ENCODE peak calls at places on chromosomes 5 and 9, in six cellular contexts. One of them, this sample, is unnamed.

GRCh38 chr5:39217365-39218281 is 1.7 kb downstream of the FYB1 start:
- DNase-seq in spleen: peak; percentile 82
- DNase-seq in Peyer's patch: peak; percentile 93
- DNase-seq in fibroblast of lung: peak; percentile 60
- DNase-seq in H9: peak; percentile 70
- DNase-seq in tibial artery: peak; percentile 80
- DNase-seq in this sample: peak; percentile 58

GRCh38 chr5:175617447-175617846 is 40.4 kb upstream of the HRH2 start:
- DNase-seq in H9: peak; percentile 71
- DNase-seq in spleen: no peak
- DNase-seq in fibroblast of lung: no peak
- DNase-seq in Peyer's patch: no peak
- DNase-seq in tibial artery: no peak
- DNase-seq in this sample: no peak

GRCh38 chr9:113219972-113220371 is 1.1 kb downstream of the FKBP15 start:
- DNase-seq in Peyer's patch: no peak
- DNase-seq in fibroblast of lung: peak; percentile 90
- DNase-seq in tibial artery: no peak
- DNase-seq in spleen: no peak
- DNase-seq in H9: no peak
- DNase-seq in this sample: no peak

GRCh38 chr9:37582548-37583157 is 6.5 kb upstream of the FBXO10 start:
- DNase-seq in tibial artery: no peak
- DNase-seq in Peyer's patch: no peak
- DNase-seq in fibroblast of lung: peak; percentile 64
- DNase-seq in H9: no peak
- DNase-seq in spleen: no peak
- DNase-seq in this sample: no peak

GRCh38 chr9:137068539-137069507 is 1.5 kb downstream of the SAPCD2 start:
- DNase-seq in tibial artery: no peak
- DNase-seq in spleen: peak; percentile 78
- DNase-seq in Peyer's patch: no peak
- DNase-seq in H9: no peak
- DNase-seq in fibroblast of lung: no peak
- DNase-seq in this sample: no peak

GRCh38 chr5:78912085-78912771 is 72.9 kb downstream of the ARSB start:
- DNase-seq in Peyer's patch: no peak
- DNase-seq in H9: no peak
- DNase-seq in fibroblast of lung: peak; percentile 52
- DNase-seq in spleen: no peak
- DNase-seq in tibial artery: no peak
- DNase-seq in this sample: no peak

GRCh38 chr5:67129768-67130167 is 66.8 kb downstream of the CD180 start:
- DNase-seq in spleen: no peak
- DNase-seq in fibroblast of lung: no peak
- DNase-seq in tibial artery: no peak
- DNase-seq in Peyer's patch: no peak
- DNase-seq in H9: no peak
- DNase-seq in this sample: no peak

GRCh38 chr5:80255425-80255751 is 460 bp downstream of the SERINC5 start:
- DNase-seq in tibial artery: peak; percentile 80
- DNase-seq in fibroblast of lung: peak; percentile 68
- DNase-seq in H9: no peak
- DNase-seq in Peyer's patch: peak; percentile 84
- DNase-seq in spleen: no peak
- DNase-seq in this sample: peak; percentile 47

GRCh38 chr9:127492616-127493015 is 41.3 kb downstream of the LRSAM1 start:
- DNase-seq in spleen: no peak
- DNase-seq in Peyer's patch: no peak
- DNase-seq in fibroblast of lung: no peak
- DNase-seq in H9: no peak
- DNase-seq in tibial artery: no peak
- DNase-seq in this sample: no peak

GRCh38 chr5:66713998-66714397 is 117.8 kb downstream of the MAST4 start:
- DNase-seq in H9: no peak
- DNase-seq in spleen: no peak
- DNase-seq in fibroblast of lung: peak; percentile 84
- DNase-seq in Peyer's patch: no peak
- DNase-seq in tibial artery: no peak
- DNase-seq in this sample: no peak

GRCh38 chr5:17785774-17786173 is 151.5 kb downstream of the TAF11L14 start:
- DNase-seq in spleen: no peak
- DNase-seq in H9: peak; percentile 47
- DNase-seq in tibial artery: no peak
- DNase-seq in Peyer's patch: no peak
- DNase-seq in fibroblast of lung: no peak
- DNase-seq in this sample: no peak

GRCh38 chr9:134025606-134026541 is 593 bp downstream of the BRD3OS start:
- DNase-seq in Peyer's patch: peak; percentile 68
- DNase-seq in fibroblast of lung: peak; percentile 42
- DNase-seq in H9: peak; percentile 77
- DNase-seq in tibial artery: peak; percentile 77
- DNase-seq in spleen: no peak
- DNase-seq in this sample: no peak

GRCh38 chr5:34923694-34924461 is 5.5 kb upstream of the DNAJC21 start:
- DNase-seq in tibial artery: no peak
- DNase-seq in Peyer's patch: peak; percentile 69
- DNase-seq in fibroblast of lung: peak; percentile 90
- DNase-seq in spleen: no peak
- DNase-seq in H9: no peak
- DNase-seq in this sample: no peak

GRCh38 chr5:93477791-93478190 is 103.2 kb downstream of the NR2F1-AS1 start:
- DNase-seq in fibroblast of lung: no peak
- DNase-seq in tibial artery: no peak
- DNase-seq in spleen: no peak
- DNase-seq in H9: no peak
- DNase-seq in Peyer's patch: no peak
- DNase-seq in this sample: no peak

DNA sequence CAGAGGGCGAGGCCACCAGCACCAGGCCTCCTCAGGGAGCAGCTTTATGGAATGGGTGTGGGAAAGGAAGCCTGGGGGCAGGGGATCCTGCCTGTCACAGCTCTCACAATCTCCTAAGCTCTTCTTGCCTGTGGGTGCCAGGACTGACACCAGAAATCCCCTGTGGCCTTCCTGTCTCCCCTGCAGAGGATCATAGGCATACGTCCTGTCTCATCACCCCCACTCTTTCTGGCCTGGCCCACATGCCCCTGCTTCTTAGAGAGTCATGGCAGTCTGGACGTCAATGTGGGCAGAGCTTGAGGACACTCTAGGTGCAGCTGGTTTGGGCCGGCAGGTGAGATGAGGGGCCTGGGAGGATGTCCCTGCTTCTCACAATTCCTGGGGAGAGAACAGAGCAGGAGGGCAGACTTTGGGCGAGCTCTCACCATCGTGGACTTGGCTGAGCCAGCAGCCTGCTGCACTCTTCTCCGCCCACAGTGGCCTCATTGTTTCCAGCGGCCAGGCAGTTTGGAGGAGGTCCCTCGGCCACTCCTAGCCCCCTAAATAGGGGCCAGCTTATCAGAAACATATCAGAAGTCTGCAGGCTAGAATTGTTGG is 67.3 kb upstream of the ZFR start:
- DNase-seq in tibial artery: no peak
- DNase-seq in fibroblast of lung: no peak
- DNase-seq in Peyer's patch: no peak
- DNase-seq in spleen: no peak
- DNase-seq in H9: no peak
- DNase-seq in this sample: no peak
- TF ChIP-seq CTCF in tibial artery: no peak
- TF ChIP-seq CTCF in fibroblast of lung: no peak
- TF ChIP-seq CTCF in Peyer's patch: no peak
- TF ChIP-seq CTCF in spleen: no peak
- TF ChIP-seq CTCF in H9: no peak
- TF ChIP-seq CTCF in this sample: no peak

GRCh38 chr5:132462856-132463745 is 27.5 kb downstream of the IRF1 start:
- DNase-seq in spleen: peak; percentile 64
- DNase-seq in fibroblast of lung: no peak
- DNase-seq in H9: no peak
- DNase-seq in Peyer's patch: peak; percentile 68
- DNase-seq in tibial artery: no peak
- DNase-seq in this sample: no peak

GRCh38 chr5:132463808-132464154 is 26.8 kb downstream of the IRF1 start:
- DNase-seq in H9: no peak
- DNase-seq in spleen: no peak
- DNase-seq in tibial artery: no peak
- DNase-seq in Peyer's patch: no peak
- DNase-seq in fibroblast of lung: no peak
- DNase-seq in this sample: no peak

GRCh38 chr5:132466453-132467291 is 23.9 kb downstream of the IRF1 start:
- DNase-seq in tibial artery: no peak
- DNase-seq in H9: no peak
- DNase-seq in spleen: peak; percentile 95
- DNase-seq in Peyer's patch: peak; percentile 88
- DNase-seq in fibroblast of lung: peak; percentile 41
- DNase-seq in this sample: peak; percentile 93

GRCh38 chr5:132465095-132465707 is 25.4 kb downstream of the IRF1 start:
- DNase-seq in fibroblast of lung: no peak
- DNase-seq in H9: no peak
- DNase-seq in spleen: peak; percentile 77
- DNase-seq in Peyer's patch: peak; percentile 58
- DNase-seq in tibial artery: peak; percentile 35
- DNase-seq in this sample: no peak

DNA sequence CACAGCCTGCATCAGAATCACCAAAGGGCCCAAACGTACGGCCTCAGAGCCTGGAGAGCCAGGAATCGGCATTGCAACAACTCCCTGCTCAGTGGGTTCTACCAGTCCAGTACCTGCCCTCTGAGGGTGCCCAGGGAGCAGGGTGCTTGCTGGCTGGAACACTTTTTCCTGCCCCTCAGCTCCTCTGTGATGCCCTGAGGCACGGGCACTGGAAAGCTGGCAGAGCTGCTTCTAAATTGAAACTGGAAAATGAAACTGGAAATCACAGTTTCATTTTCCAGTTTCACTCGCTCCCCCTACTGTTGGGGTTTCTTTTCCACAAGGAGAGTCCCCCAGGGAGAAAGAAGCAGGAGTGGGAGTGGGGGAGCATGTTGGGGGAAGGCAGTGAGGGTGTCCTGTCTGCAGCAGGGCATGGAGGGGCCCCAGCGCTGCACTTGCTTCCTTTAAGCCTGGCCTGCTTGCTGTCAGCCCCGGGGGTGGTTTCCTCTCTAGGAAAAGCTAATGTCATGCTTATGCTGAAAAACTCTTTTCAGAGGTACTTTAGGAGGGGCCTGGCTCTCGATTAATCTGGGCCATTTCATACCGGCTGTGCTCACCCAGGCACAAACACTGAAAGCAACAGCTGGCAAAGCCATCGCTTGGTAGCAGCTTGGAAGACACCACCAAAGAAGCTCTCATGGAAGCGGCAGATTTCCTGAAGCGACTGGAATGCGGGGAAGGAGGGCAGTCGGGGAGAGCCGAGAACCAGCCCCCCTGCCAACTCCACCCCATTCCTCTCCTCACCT is 26.2 kb downstream of the IRF1 start:
- DNase-seq in H9: no peak
- DNase-seq in fibroblast of lung: no peak
- DNase-seq in Peyer's patch: peak; percentile 71
- DNase-seq in spleen: peak; percentile 87
- DNase-seq in tibial artery: peak; percentile 52
- DNase-seq in this sample: no peak
- TF ChIP-seq CTCF in H9: no peak
- TF ChIP-seq CTCF in fibroblast of lung: peak; percentile 45
- TF ChIP-seq CTCF in Peyer's patch: no peak
- TF ChIP-seq CTCF in spleen: peak; percentile 45
- TF ChIP-seq CTCF in tibial artery: no peak
- TF ChIP-seq CTCF in this sample: no peak

GRCh38 chr9:87834357-87834756 is 48.3 kb upstream of the SPATA31E1 start:
- DNase-seq in spleen: no peak
- DNase-seq in H9: peak; percentile 91
- DNase-seq in fibroblast of lung: no peak
- DNase-seq in Peyer's patch: peak; percentile 56
- DNase-seq in tibial artery: no peak
- DNase-seq in this sample: no peak
- TF ChIP-seq CTCF in spleen: no peak
- TF ChIP-seq CTCF in H9: peak; percentile 76
- TF ChIP-seq CTCF in fibroblast of lung: no peak
- TF ChIP-seq CTCF in Peyer's patch: no peak
- TF ChIP-seq CTCF in tibial artery: no peak
- TF ChIP-seq CTCF in this sample: no peak

GRCh38 chr5:149213264-149213663 is 58.4 kb upstream of the AFAP1L1 start:
- DNase-seq in H9: no peak
- DNase-seq in fibroblast of lung: no peak
- DNase-seq in spleen: no peak
- DNase-seq in tibial artery: no peak
- DNase-seq in Peyer's patch: no peak
- DNase-seq in this sample: no peak
- TF ChIP-seq CTCF in H9: no peak
- TF ChIP-seq CTCF in fibroblast of lung: no peak
- TF ChIP-seq CTCF in spleen: no peak
- TF ChIP-seq CTCF in tibial artery: no peak
- TF ChIP-seq CTCF in Peyer's patch: no peak
- TF ChIP-seq CTCF in this sample: no peak

GRCh38 chr5:83871533-83872380 is 151.1 kb upstream of the HAPLN1 start:
- DNase-seq in H9: no peak
- DNase-seq in fibroblast of lung: peak; percentile 34
- DNase-seq in spleen: no peak
- DNase-seq in tibial artery: no peak
- DNase-seq in Peyer's patch: no peak
- DNase-seq in this sample: no peak

GRCh38 chr5:83864652-83865051 is 144.0 kb upstream of the HAPLN1 start:
- DNase-seq in spleen: no peak
- DNase-seq in Peyer's patch: no peak
- DNase-seq in tibial artery: no peak
- DNase-seq in H9: no peak
- DNase-seq in fibroblast of lung: no peak
- DNase-seq in this sample: no peak

GRCh38 chr5:83865579-83865978 is 144.9 kb upstream of the HAPLN1 start:
- DNase-seq in fibroblast of lung: no peak
- DNase-seq in Peyer's patch: no peak
- DNase-seq in spleen: no peak
- DNase-seq in tibial artery: no peak
- DNase-seq in H9: no peak
- DNase-seq in this sample: no peak

GRCh38 chr5:83866191-83866590 is 145.5 kb upstream of the HAPLN1 start:
- DNase-seq in fibroblast of lung: no peak
- DNase-seq in spleen: no peak
- DNase-seq in tibial artery: no peak
- DNase-seq in Peyer's patch: no peak
- DNase-seq in H9: no peak
- DNase-seq in this sample: no peak
- TF ChIP-seq CTCF in fibroblast of lung: no peak
- TF ChIP-seq CTCF in spleen: no peak
- TF ChIP-seq CTCF in tibial artery: no peak
- TF ChIP-seq CTCF in Peyer's patch: no peak
- TF ChIP-seq CTCF in H9: no peak
- TF ChIP-seq CTCF in this sample: no peak

This sample was measured in CD14-positive monocyte.